ENCODE peak calls at places on chromosome 4, in nine cellular contexts. W is uterus, R is tibial nerve, H is A549, J is stomach, P is GM12878, I is body of pancreas, U is HCT116, K is prostate gland. V is an unnamed sample.

GRCh38 chr4:84529169-84529751 is 30.2 kb upstream of the NKX6-1 start:
- DNase-seq in W (no peak), R (no peak), H (peak; percentile 12), J (no peak), P (no peak), I (no peak), U (peak; percentile 21), K (no peak), V (no peak)

GRCh38 chr4:83118869-83119268 is 4.3 kb upstream of the PLAC8 start:
- DNase-seq in W (no peak), R (no peak), H (no peak), J (no peak), P (no peak), I (no peak), U (no peak), K (no peak), V (no peak)

GRCh38 chr4:913280-913618 is 18.9 kb downstream of the GAK start:
- DNase-seq in W (no peak), R (no peak), H (no peak), J (no peak), P (no peak), I (no peak), U (no peak), K (no peak), V (no peak)

GRCh38 chr4:5890063-5890727 is 2.7 kb downstream of the CRMP1 start:
- DNase-seq in W (no peak), R (no peak), H (peak; percentile 11), J (no peak), P (no peak), I (no peak), U (no peak), K (no peak), V (no peak)

GRCh38 chr4:140238353-140239041 is 84.5 kb upstream of the MAML3 start:
- DNase-seq in W (peak; percentile 90), R (peak; percentile 88), H (no peak), J (peak; percentile 85), P (no peak), I (peak; percentile 63), U (no peak), K (peak; percentile 63), V (peak; percentile 18)

GRCh38 chr4:47011189-47011518 is 17.8 kb upstream of the GABRA4 start:
- DNase-seq in W (no peak), R (no peak), H (no peak), J (no peak), P (no peak), I (no peak), U (no peak), K (no peak), V (no peak)

GRCh38 chr4:23364167-23364566 is 525.7 kb downstream of the PPARGC1A start:
- DNase-seq in W (no peak), R (no peak), H (no peak), J (no peak), P (no peak), I (no peak), U (no peak), K (no peak), V (no peak)

GRCh38 chr4:144280688-144281087 is 140.2 kb upstream of the GYPA start:
- DNase-seq in W (no peak), R (no peak), H (no peak), J (no peak), P (no peak), I (no peak), U (no peak), K (no peak), V (no peak)

GRCh38 chr4:139227729-139228404 is 50.8 kb upstream of the ELF2 start:
- DNase-seq in W (no peak), R (no peak), H (peak; percentile 7), J (no peak), P (no peak), I (no peak), U (peak; percentile 12), K (no peak), V (no peak)

GRCh38 chr4:167129146-167129545 is 105.1 kb downstream of the SPOCK3 start:
- DNase-seq in W (no peak), R (no peak), H (no peak), J (no peak), P (no peak), I (no peak), U (no peak), K (no peak), V (no peak)

GRCh38 chr4:8176547-8177399 is 18.2 kb upstream of the ABLIM2 start:
- DNase-seq in W (no peak), R (no peak), H (peak; percentile 60), J (peak; percentile 58), P (no peak), I (peak; percentile 54), U (peak; percentile 19), K (no peak), V (no peak)

GRCh38 chr4:74423101-74423500 is 21.8 kb upstream of the AREG start:
- DNase-seq in W (no peak), R (no peak), H (peak; percentile 52), J (peak; percentile 57), P (no peak), I (no peak), U (no peak), K (no peak), V (no peak)

GRCh38 chr4:184988611-184989010 is 29.7 kb upstream of the HELT start:
- DNase-seq in W (no peak), R (no peak), H (no peak), J (peak; percentile 29), P (no peak), I (no peak), U (no peak), K (peak; percentile 82), V (no peak)

GRCh38 chr4:130849985-130850632 is 1754.2 kb downstream of the C4orf33 start:
- DNase-seq in W (no peak), R (no peak), H (no peak), J (peak; percentile 59), P (no peak), I (peak; percentile 82), U (no peak), K (no peak), V (no peak)

GRCh38 chr4:22029803-22030202 is 81.2 kb upstream of the KCNIP4 start:
- DNase-seq in W (no peak), R (no peak), H (no peak), J (no peak), P (no peak), I (no peak), U (no peak), K (no peak), V (no peak)

GRCh38 chr4:3470244-3471097 is 7.4 kb downstream of the DOK7 start:
- DNase-seq in W (no peak), R (no peak), H (no peak), J (peak; percentile 74), P (no peak), I (peak; percentile 68), U (no peak), K (no peak), V (no peak)

GRCh38 chr4:159220353-159220752 is 117.5 kb downstream of the RAPGEF2 start:
- DNase-seq in W (no peak), R (no peak), H (no peak), J (no peak), P (no peak), I (no peak), U (no peak), K (no peak), V (no peak)

DNA sequence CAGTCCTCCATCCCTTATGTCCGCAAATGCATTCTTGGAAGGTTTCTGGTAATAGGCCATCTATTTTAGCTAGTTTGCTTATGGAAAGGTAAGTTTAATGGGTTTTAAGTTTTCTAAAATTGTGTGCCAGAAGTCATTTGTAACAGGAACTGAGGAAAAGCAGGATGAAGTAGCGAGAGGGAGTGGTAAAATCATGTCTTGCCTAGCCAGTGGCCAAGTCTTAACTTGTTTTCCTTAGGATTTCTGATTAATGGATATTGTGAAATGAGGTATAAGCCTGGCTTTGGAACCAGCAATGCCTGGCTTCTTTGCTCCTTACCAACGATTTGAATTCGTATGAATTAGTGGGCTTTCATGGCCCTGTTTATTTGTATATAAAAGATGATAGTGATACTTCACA is 7.3 kb downstream of the SEC24B start:
- DNase-seq in W (no peak), R (no peak), H (no peak), J (no peak), P (no peak), I (no peak), U (no peak), K (peak; percentile 26), V (no peak)
- H3K4me1 ChIP-seq in W (peaks cover 17% of the 10 kb centered on the region), R (peaks cover 43% of the 10 kb centered on the region), H (peaks cover 37% of the 10 kb centered on the region), J (peaks cover 31% of the 10 kb centered on the region), P (peaks cover 15% of the 10 kb centered on the region), I (peaks cover 63% of the 10 kb centered on the region), U (peaks cover 26% of the 10 kb centered on the region), K (peaks cover 34% of the 10 kb centered on the region), V (peaks cover 18% of the 10 kb centered on the region)

GRCh38 chr4:17316566-17316965 is 195.3 kb downstream of the QDPR start:
- DNase-seq in W (no peak), R (no peak), H (no peak), J (no peak), P (no peak), I (no peak), U (no peak), K (no peak), V (no peak)
- TF ChIP-seq POLR2A in W (no peak), R (no peak), H (no peak), J (no peak), P (no peak), I (no peak), U (no peak), K (no peak), V (no peak)

DNA sequence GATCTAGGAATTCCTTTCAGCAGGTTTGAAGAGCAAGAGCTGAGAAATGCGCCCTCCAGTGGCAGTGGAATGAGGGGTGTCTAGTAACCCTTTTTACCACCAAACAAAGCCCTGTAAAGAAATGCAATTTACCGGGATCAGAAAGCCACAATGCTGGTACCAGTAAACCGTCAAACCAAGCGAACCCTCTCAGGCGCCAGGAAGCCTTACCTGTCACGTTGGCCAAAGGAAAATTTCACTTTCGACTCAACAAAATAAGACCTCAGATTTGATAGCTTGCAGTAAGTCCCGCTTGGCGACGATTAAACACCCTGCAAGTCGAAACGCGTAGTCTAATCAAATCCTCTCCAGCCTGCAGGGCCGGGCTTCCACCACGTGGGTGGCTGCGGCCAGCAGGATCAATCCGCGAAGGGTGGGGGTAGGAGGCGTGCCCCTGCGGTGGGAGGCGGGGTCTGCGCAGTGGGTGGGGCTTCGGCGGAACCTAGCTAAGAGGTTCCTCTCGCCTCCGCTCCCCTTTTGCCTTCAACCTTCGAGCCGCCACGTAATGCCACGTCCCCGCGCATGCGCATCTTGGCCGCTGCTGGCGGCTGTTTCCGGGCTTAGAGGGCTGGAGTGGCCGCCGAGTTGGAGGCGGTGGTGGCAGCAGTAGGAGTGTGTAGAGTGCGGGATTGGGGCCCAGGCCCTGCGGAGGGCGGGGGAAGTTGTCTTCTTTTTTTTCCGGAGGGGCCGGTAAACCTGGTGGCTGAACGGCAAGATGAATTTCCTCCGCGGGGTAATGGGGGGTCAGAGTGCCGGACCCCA is at the start of gene USO1:
- DNase-seq in W (peak; percentile 100), R (peak; percentile 97), H (peak; percentile 98), J (peak; percentile 99), P (peak; percentile 97), I (peak; percentile 99), U (peak; percentile 97), K (peak; percentile 99), V (peak; percentile 91)
- H3K4me1 ChIP-seq in W (peaks cover 6% of the 10 kb centered on the region), R (peaks cover 18% of the 10 kb centered on the region), H (peaks cover 36% of the 10 kb centered on the region), J (peaks cover 17% of the 10 kb centered on the region), P (peaks cover 9% of the 10 kb centered on the region), I (peaks cover 36% of the 10 kb centered on the region), U (peaks cover 7% of the 10 kb centered on the region), K (peaks cover 2% of the 10 kb centered on the region), V (peaks cover 29% of the 10 kb centered on the region)

DNA sequence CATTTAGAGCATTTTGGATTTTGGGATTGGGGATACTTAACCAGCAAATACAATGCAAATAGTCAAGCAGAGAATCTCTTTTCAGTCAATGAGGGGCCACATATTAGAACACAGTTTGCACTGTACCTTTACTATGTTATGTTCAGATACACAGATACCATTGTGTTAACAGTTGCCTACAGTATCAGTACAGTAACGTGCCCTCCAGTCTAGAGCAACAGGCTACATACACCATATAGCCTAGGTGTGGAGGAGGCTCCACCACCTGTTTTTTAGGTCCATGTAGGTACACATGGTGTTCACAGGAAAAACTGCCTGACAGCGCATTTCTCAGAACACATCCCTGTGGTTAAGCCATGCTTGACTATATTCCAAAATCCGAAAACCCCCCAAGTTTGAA is 9.1 kb downstream of the GRPEL1 start:
- DNase-seq in W (no peak), R (no peak), H (no peak), J (no peak), P (no peak), I (no peak), U (no peak), K (no peak), V (no peak)
- TF ChIP-seq POLR2A in W (no peak), R (no peak), H (no peak), J (no peak), P (peak; percentile 6), I (no peak), U (no peak), K (no peak), V (no peak)

V was measured in esophagus squamous epithelium.